ENCODE peak calls at places on chromosomes 12 and 14, in ten cellular contexts. V, W, N, A, H, E, O, P, X and L are unnamed samples.

GRCh38 chr12:46983959-46984833 is 95.2 kb upstream of the PCED1B start:
- DNase-seq in O (no peak), H (no peak), P (peak; percentile 51), V (no peak), X (peak; percentile 73), W (peak; percentile 29), E (no peak), N (no peak), A (peak; percentile 55), L (no peak)

GRCh38 chr14:61472025-61472672 is 150.8 kb downstream of the PRKCH start:
- DNase-seq in P (peak; percentile 90), A (peak; percentile 90), V (peak; percentile 56), W (peak; percentile 95), H (peak; percentile 97), N (peak; percentile 97), E (peak; percentile 55), O (no peak), X (peak; percentile 54), L (no peak)

GRCh38 chr12:6570264-6570887 is 2.3 kb upstream of the NOP2 start:
- DNase-seq in N (no peak), O (no peak), W (no peak), X (peak; percentile 65), E (no peak), P (peak; percentile 63), A (peak; percentile 78), H (no peak), V (no peak), L (no peak)

GRCh38 chr14:41022932-41023331 is 583.7 kb upstream of the LRFN5 start:
- DNase-seq in E (no peak), X (no peak), V (no peak), H (peak; percentile 4), P (no peak), A (peak; percentile 9), O (no peak), W (no peak), N (no peak), L (no peak)

GRCh38 chr14:43449291-43449690 is 1057.8 kb downstream of the FSCB start:
- DNase-seq in X (no peak), O (no peak), N (no peak), H (no peak), P (no peak), E (no peak), W (no peak), A (no peak), V (no peak), L (no peak)

GRCh38 chr14:69316449-69317391 is 56.8 kb downstream of the GALNT16 start:
- DNase-seq in N (peak; percentile 96), P (no peak), E (peak; percentile 88), X (no peak), W (peak; percentile 94), V (peak; percentile 53), O (peak; percentile 82), A (no peak), H (peak; percentile 88), L (peak; percentile 25)

GRCh38 chr14:36986407-36986806 is 186.0 kb downstream of the SLC25A21 start:
- DNase-seq in H (no peak), P (no peak), X (no peak), V (no peak), N (no peak), A (no peak), O (no peak), W (no peak), E (no peak), L (no peak)

GRCh38 chr12:128268348-128268725 is 1.4 kb downstream of the TMEM132C start:
- DNase-seq in N (no peak), E (no peak), P (no peak), W (no peak), A (no peak), O (no peak), H (no peak), V (no peak), X (peak; percentile 31), L (no peak)

GRCh38 chr12:131348226-131349010 is 362.5 kb upstream of the SFSWAP start:
- DNase-seq in E (no peak), H (no peak), A (no peak), X (no peak), W (no peak), O (no peak), P (no peak), N (no peak), V (no peak), L (no peak)

DNA sequence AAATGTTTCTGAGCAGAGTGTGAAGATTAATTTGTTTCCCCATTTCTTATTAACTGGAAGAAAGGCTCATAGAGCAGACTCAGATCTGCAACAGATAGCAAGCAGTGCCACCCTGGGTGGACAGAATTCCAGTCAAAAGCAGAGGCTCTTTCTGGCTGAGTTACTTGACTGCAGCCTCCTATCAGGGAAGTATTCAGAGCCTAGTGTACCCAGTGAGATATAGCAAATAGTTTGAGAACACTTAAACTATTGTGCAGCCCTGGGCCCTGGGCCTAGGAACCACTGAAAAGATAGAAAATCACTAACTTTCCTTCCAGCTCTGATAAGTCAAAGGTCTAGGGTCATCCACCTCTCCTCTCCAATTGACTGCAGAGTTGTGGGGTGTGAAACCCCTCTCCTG is 11.2 kb upstream of the AQP2 start:
- DNase-seq in H (no peak), W (no peak), A (no peak), O (no peak), X (no peak), N (no peak), V (no peak), P (no peak), E (no peak), L (no peak)
- TF ChIP-seq CTCF in H (no peak), W (no peak), A (no peak), O (no peak), X (no peak), N (no peak), V (no peak), P (no peak), E (no peak), L (no peak)

GRCh38 chr12:591167-591570 is 72.1 kb downstream of the NINJ2 start:
- DNase-seq in W (no peak), V (peak; percentile 78), O (peak; percentile 77), P (no peak), E (peak; percentile 93), A (no peak), H (no peak), N (no peak), X (peak; percentile 85), L (no peak)
- TF ChIP-seq CTCF in W (no peak), V (peak; percentile 64), O (no peak), P (peak; percentile 28), E (no peak), A (peak; percentile 4), H (no peak), N (no peak), X (peak; percentile 7), L (no peak)

DNA sequence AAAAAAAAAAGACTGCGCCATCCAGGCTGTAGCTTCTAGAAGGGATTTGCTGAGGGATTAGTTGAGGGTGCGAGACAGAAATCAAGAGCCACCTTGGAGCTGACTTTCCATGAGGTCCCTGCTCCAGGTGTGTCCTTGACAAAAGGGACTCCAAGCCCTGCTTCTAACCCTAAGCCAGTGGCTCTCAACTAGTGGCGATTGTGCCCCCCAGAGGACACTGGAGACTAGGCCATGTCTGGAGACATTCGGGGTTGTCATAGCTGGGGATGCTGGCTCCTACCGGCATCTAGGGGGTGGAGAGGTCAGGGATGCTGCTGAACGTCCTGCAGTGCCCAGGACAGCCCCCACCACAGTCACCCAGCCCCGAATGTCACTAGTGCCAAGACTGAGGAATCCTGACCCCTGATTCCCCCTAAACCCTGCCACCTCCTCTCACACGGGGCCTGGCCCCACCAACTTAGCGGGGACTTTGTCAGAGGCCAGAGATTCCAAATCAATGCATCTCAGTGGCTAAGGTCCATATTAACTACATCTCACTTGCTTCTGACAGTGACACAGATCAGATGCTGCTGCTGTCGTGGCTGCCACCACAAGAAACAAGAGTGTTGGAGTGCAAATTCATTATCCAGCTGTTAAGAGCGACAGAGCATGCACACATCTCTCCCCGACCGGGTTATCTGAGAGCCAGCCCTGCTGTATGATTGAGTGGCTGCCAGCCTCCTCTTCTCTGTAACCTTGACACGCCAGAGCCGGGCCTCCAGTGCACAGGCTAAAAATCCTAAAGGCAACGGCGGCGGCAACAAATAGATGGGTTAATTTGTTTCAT is 40.4 kb downstream of the SPRING1 start:
- DNase-seq in H (no peak), N (no peak), E (peak; percentile 47), O (no peak), P (peak; percentile 57), W (no peak), A (peak; percentile 68), X (peak; percentile 80), V (peak; percentile 40), L (no peak)
- TF ChIP-seq CTCF in H (peak; percentile 43), N (peak; percentile 41), E (peak; percentile 14), O (no peak), P (peak; percentile 72), W (peak; percentile 19), A (peak; percentile 57), X (peak; percentile 27), V (peak; percentile 43), L (no peak)

GRCh38 chr12:119868992-119869391 is 8.1 kb downstream of the CIT start:
- DNase-seq in A (no peak), W (no peak), E (no peak), P (no peak), X (no peak), N (no peak), O (no peak), V (no peak), H (no peak), L (no peak)

GRCh38 chr12:119870462-119870861 is 6.7 kb downstream of the CIT start:
- DNase-seq in E (no peak), W (no peak), A (no peak), V (no peak), O (no peak), P (no peak), N (no peak), H (no peak), X (no peak), L (no peak)

GRCh38 chr12:119864591-119864990 is 12.5 kb downstream of the CIT start:
- DNase-seq in H (no peak), N (no peak), O (no peak), P (no peak), E (no peak), X (no peak), A (no peak), W (no peak), V (no peak), L (no peak)

DNA sequence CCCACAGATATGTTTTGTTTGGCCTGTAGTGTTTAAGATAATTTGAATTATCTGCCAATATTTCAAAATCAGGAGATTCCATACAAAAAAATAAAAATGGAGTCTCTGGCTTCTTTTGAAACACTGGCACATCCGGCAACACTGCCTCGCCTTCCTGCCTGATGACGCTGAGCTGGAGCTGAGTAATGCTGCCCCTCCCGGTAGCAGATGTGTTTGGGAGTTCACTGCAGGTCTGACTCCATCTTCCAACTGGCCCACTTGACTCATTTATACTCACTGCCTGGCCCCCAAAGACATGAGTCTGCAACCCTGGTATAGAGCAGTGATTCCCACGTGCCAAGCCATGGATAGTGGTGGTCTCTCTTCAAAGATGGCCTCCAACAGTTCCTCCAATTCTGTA is 7.4 kb downstream of the CIT start:
- DNase-seq in N (peak; percentile 85), V (no peak), P (no peak), H (peak; percentile 18), A (no peak), E (no peak), W (peak; percentile 67), X (no peak), O (peak; percentile 72), L (no peak)
- TF ChIP-seq CTCF in N (no peak), V (no peak), P (no peak), H (no peak), A (no peak), E (no peak), W (peak; percentile 20), X (no peak), O (no peak), L (no peak)